ENCODE peak calls at places on chromosomes 7 and 10, in nine cellular contexts. M, E, N, B, H, U, O, J and L are unnamed samples.

GRCh38 chr7:101874028-101874427 is 56.6 kb downstream of the CUX1 start:
- DNase-seq in M (no peak), E (peak), N (no peak), B (no peak), H (no peak), U (no peak), O (no peak), J (no peak), L (no peak)

GRCh38 chr7:10237306-10237705 is 736.4 kb upstream of the PHF14 start:
- DNase-seq in M (peak), E (no peak), N (no peak), B (no peak), H (no peak), U (no peak), O (no peak), J (no peak), L (peak)

GRCh38 chr10:46547331-46547880 is 9.1 kb downstream of the GPRIN2 start:
- DNase-seq in M (no peak), E (no peak), N (no peak), B (no peak), H (no peak), U (no peak), O (no peak), J (no peak), L (no peak)

GRCh38 chr7:963236-964078 is 9.0 kb upstream of the ADAP1 start:
- DNase-seq in M (no peak), E (no peak), N (no peak), B (no peak), H (no peak), U (no peak), O (peak), J (no peak), L (no peak)

GRCh38 chr10:50431118-50431517 is 179.8 kb upstream of the ASAH2 start:
- DNase-seq in M (no peak), E (peak), N (no peak), B (no peak), H (no peak), U (no peak), O (no peak), J (no peak), L (no peak)

GRCh38 chr7:143518521-143518920 is 40.8 kb downstream of the TAS2R41 start:
- DNase-seq in M (no peak), E (no peak), N (no peak), B (no peak), H (no peak), U (no peak), O (no peak), J (peak), L (no peak)

GRCh38 chr7:138161600-138162081 is 85.4 kb downstream of the AKR1D1 start:
- DNase-seq in M (peak), E (peak), N (peak), B (peak), H (peak), U (peak), O (peak), J (peak), L (peak)

GRCh38 chr7:82595176-82595575 is 151.6 kb upstream of the CACNA2D1 start:
- DNase-seq in M (no peak), E (no peak), N (no peak), B (no peak), H (no peak), U (no peak), O (no peak), J (no peak), L (no peak)

GRCh38 chr7:30795161-30795943 is 24.1 kb downstream of the MINDY4 start:
- DNase-seq in M (no peak), E (peak), N (no peak), B (no peak), H (no peak), U (no peak), O (no peak), J (no peak), L (peak)

GRCh38 chr7:32611700-32612099 is 116.4 kb downstream of the AVL9 start:
- DNase-seq in M (no peak), E (no peak), N (no peak), B (no peak), H (no peak), U (no peak), O (no peak), J (no peak), L (no peak)

GRCh38 chr7:116812905-116813304 is 49.5 kb upstream of the CAPZA2 start:
- DNase-seq in M (no peak), E (no peak), N (no peak), B (no peak), H (no peak), U (no peak), O (no peak), J (no peak), L (peak)

GRCh38 chr7:20214787-20215669 is 2.2 kb downstream of the MACC1 start:
- DNase-seq in M (no peak), E (no peak), N (no peak), B (no peak), H (no peak), U (no peak), O (no peak), J (peak), L (no peak)

GRCh38 chr7:66083677-66084076 is 8.1 kb downstream of the ASL start:
- DNase-seq in M (no peak), E (no peak), N (no peak), B (no peak), H (no peak), U (no peak), O (no peak), J (no peak), L (no peak)

GRCh38 chr10:112678987-112679386 is 232.0 kb downstream of the VTI1A start:
- DNase-seq in M (no peak), E (no peak), N (no peak), B (no peak), H (no peak), U (no peak), O (no peak), J (no peak), L (no peak)

GRCh38 chr10:63711866-63712716 is 190.9 kb downstream of the REEP3 start:
- DNase-seq in M (peak), E (peak), N (no peak), B (no peak), H (no peak), U (no peak), O (no peak), J (peak), L (peak)

GRCh38 chr10:124436191-124436638 is 13.6 kb downstream of the NKX1-2 start:
- DNase-seq in M (peak), E (peak), N (no peak), B (no peak), H (no peak), U (no peak), O (no peak), J (peak), L (no peak)

GRCh38 chr7:14902589-14902963 is at the start of gene DGKB:
- DNase-seq in M (no peak), E (peak), N (no peak), B (no peak), H (no peak), U (no peak), O (no peak), J (no peak), L (no peak)

GRCh38 chr7:105890290-105890997 is 14.0 kb upstream of the ATXN7L1 start:
- DNase-seq in M (peak), E (no peak), N (no peak), B (no peak), H (no peak), U (no peak), O (no peak), J (no peak), L (no peak)

GRCh38 chr7:134613623-134614347 is 32.9 kb upstream of the BPGM start:
- DNase-seq in M (peak), E (peak), N (no peak), B (peak), H (no peak), U (no peak), O (no peak), J (peak), L (no peak)

GRCh38 chr7:127938588-127938987 is 92.6 kb downstream of the LRRC4 start:
- DNase-seq in M (peak), E (peak), N (no peak), B (no peak), H (no peak), U (no peak), O (no peak), J (peak), L (peak)

GRCh38 chr7:16026253-16027020 is 340.0 kb upstream of the MEOX2 start:
- DNase-seq in M (no peak), E (peak), N (no peak), B (no peak), H (no peak), U (no peak), O (no peak), J (no peak), L (no peak)

GRCh38 chr7:627661-628027 is 98.9 kb upstream of the DNAAF5 start:
- DNase-seq in M (no peak), E (no peak), N (no peak), B (no peak), H (no peak), U (no peak), O (no peak), J (no peak), L (no peak)

GRCh38 chr10:62597226-62597625 is 207.3 kb upstream of the ADO start:
- DNase-seq in M (no peak), E (peak), N (no peak), B (no peak), H (no peak), U (no peak), O (no peak), J (no peak), L (no peak)

GRCh38 chr10:361203-362135 is 226.2 kb downstream of the ZMYND11 start:
- DNase-seq in M (no peak), E (no peak), N (no peak), B (no peak), H (no peak), U (no peak), O (no peak), J (no peak), L (no peak)

GRCh38 chr10:77680811-77681210 is 43.2 kb upstream of the KCNMA1 start:
- DNase-seq in M (no peak), E (no peak), N (no peak), B (no peak), H (no peak), U (no peak), O (no peak), J (no peak), L (no peak)

GRCh38 chr10:109205929-109206585 is 717.3 kb downstream of the XPNPEP1 start:
- DNase-seq in M (no peak), E (peak), N (no peak), B (no peak), H (no peak), U (no peak), O (no peak), J (no peak), L (peak)

GRCh38 chr7:1580422-1581030 is 10.7 kb upstream of the PSMG3 start:
- DNase-seq in M (no peak), E (no peak), N (no peak), B (no peak), H (no peak), U (no peak), O (no peak), J (no peak), L (no peak)

GRCh38 chr10:124942317-124943169 is 620 bp downstream of the ZRANB1 start:
- DNase-seq in M (no peak), E (no peak), N (no peak), B (no peak), H (no peak), U (no peak), O (no peak), J (no peak), L (no peak)

GRCh38 chr10:47376522-47377220 is 7.4 kb downstream of the ZNF488 start:
- DNase-seq in M (no peak), E (no peak), N (no peak), B (no peak), H (no peak), U (no peak), O (no peak), J (no peak), L (no peak)

GRCh38 chr7:136857573-136857972 is 10.9 kb upstream of the CHRM2 start:
- DNase-seq in M (peak), E (peak), N (no peak), B (no peak), H (no peak), U (no peak), O (no peak), J (no peak), L (peak)